ENCODE peak calls at places on chromosome 19, in four cellular contexts. G is hypothalamus, T is iris pigment epithelial cell, M is nephron progenitor cell. V is an unnamed sample.
A peak's percentile ranks its signal among the peaks of the same experiment; 100 is the strongest.

GRCh38 chr19:41321600-41322270 is 11.8 kb downstream of the CCDC97 start:
- DNase-seq in G (no peak), T (peak; percentile 74), M (peak; percentile 62), V (peak; percentile 60)

GRCh38 chr19:8499048-8499833 is 3.2 kb downstream of the PRAM1 start:
- DNase-seq in G (no peak), T (no peak), M (no peak), V (no peak)

GRCh38 chr19:44628793-44629192 is 14.9 kb upstream of the PVR start:
- DNase-seq in G (no peak), T (no peak), M (no peak), V (no peak)

GRCh38 chr19:3655402-3656072 is 28.9 kb upstream of the CACTIN start:
- DNase-seq in G (no peak), T (peak; percentile 91), M (no peak), V (peak; percentile 76)

GRCh38 chr19:48481191-48481500 is 12.0 kb downstream of the CYTH2 start:
- DNase-seq in G (no peak), T (peak; percentile 40), M (no peak), V (no peak)

GRCh38 chr19:51020988-51021651 is 1.6 kb upstream of the KLK10 start:
- DNase-seq in G (no peak), T (peak; percentile 63), M (no peak), V (peak; percentile 61)

GRCh38 chr19:6739390-6739883 is at the start of gene TRIP10:
- DNase-seq in G (peak; percentile 40), T (peak; percentile 68), M (peak; percentile 81), V (peak; percentile 96)

GRCh38 chr19:58044886-58045285 is 11.1 kb downstream of the ZSCAN1 start:
- DNase-seq in G (no peak), T (no peak), M (no peak), V (no peak)

GRCh38 chr19:42282036-42282762 is 13.1 kb downstream of the CIC start:
- DNase-seq in G (no peak), T (peak; percentile 41), M (no peak), V (peak; percentile 47)

GRCh38 chr19:4831351-4832340 is at the start of gene TICAM1:
- DNase-seq in G (peak; percentile 27), T (peak; percentile 76), M (peak; percentile 40), V (peak; percentile 87)

GRCh38 chr19:47700934-47701716 is 12.1 kb upstream of the EHD2 start:
- DNase-seq in G (no peak), T (no peak), M (no peak), V (no peak)

GRCh38 chr19:15299568-15300409 is 32.5 kb downstream of the BRD4 start:
- DNase-seq in G (no peak), T (peak; percentile 55), M (no peak), V (no peak)

GRCh38 chr19:38729653-38730469 is 14.4 kb downstream of the CAPN12 start:
- DNase-seq in G (no peak), T (peak; percentile 47), M (peak; percentile 90), V (peak; percentile 82)

GRCh38 chr19:7673995-7674667 is 2.8 kb upstream of the MCEMP1 start:
- DNase-seq in G (no peak), T (peak; percentile 68), M (peak; percentile 39), V (peak; percentile 68)

GRCh38 chr19:42386974-42387707 is 3.0 kb downstream of the CNFN start:
- DNase-seq in G (no peak), T (peak; percentile 36), M (peak; percentile 82), V (peak; percentile 82)

GRCh38 chr19:35908977-35909683 is 1.0 kb upstream of the TYROBP start:
- DNase-seq in G (no peak), T (no peak), M (no peak), V (no peak)

GRCh38 chr19:43575955-43576451 is 402 bp downstream of the PINLYP start:
- DNase-seq in G (no peak), T (no peak), M (no peak), V (no peak)

V was measured in hepatocyte.